ENCODE peak calls at places on chromosomes 3 and 15, in six cellular contexts. M, V, J, L, X and F are unnamed samples.

GRCh38 chr3:58751235-58751634 is 84.7 kb upstream of the FAM3D start:
- DNase-seq in M (no peak), V (no peak), J (no peak), L (no peak), X (no peak), F (no peak)

GRCh38 chr15:31175484-31175883 is 74.0 kb upstream of the TRPM1 start:
- DNase-seq in M (no peak), V (no peak), J (no peak), L (no peak), X (no peak), F (no peak)

GRCh38 chr15:70158996-70159355 is 61.3 kb upstream of the TLE3 start:
- DNase-seq in M (no peak), V (no peak), J (no peak), L (no peak), X (no peak), F (no peak)

GRCh38 chr3:55518451-55518850 is 31.3 kb upstream of the WNT5A start:
- DNase-seq in M (no peak), V (no peak), J (no peak), L (no peak), X (no peak), F (no peak)

GRCh38 chr3:126476166-126476975 is 680 bp upstream of the ZXDC start:
- DNase-seq in M (no peak), V (peak), J (no peak), L (no peak), X (peak), F (no peak)

GRCh38 chr15:37818152-37818677 is 116.2 kb upstream of the TMCO5A start:
- DNase-seq in M (no peak), V (no peak), J (no peak), L (no peak), X (no peak), F (no peak)

GRCh38 chr3:65912647-65913046 is 126.1 kb downstream of the MAGI1 start:
- DNase-seq in M (no peak), V (no peak), J (no peak), L (no peak), X (no peak), F (no peak)

GRCh38 chr15:38454687-38455071 is 752 bp downstream of the FAM98B start:
- DNase-seq in M (no peak), V (no peak), J (no peak), L (no peak), X (no peak), F (no peak)